ENCODE peak calls at places on chromosomes 13 and 19, in five cellular contexts. K is mucosa of descending colon, Q is SK-N-SH, H is AG04450, S is cardiac muscle cell. J is an unnamed sample. For H3K9me3, the result is how much of the 10 kb centered on the place peaks cover.

GRCh38 chr19:13026478-13026999 is 31.3 kb downstream of the NFIX start:
- DNase-seq in K (peak), Q (no peak), H (no peak), S (peak), J (no peak)

GRCh38 chr13:98370806-98371553 is 193.9 kb upstream of the RNF113B start:
- DNase-seq in K (peak), Q (no peak), H (peak), S (peak), J (no peak)

GRCh38 chr13:58531614-58532013 is 900.1 kb downstream of the PCDH17 start:
- DNase-seq in K (no peak), Q (no peak), H (no peak), S (no peak), J (no peak)

GRCh38 chr13:41428155-41428554 is 29.2 kb upstream of the RGCC start:
- DNase-seq in K (no peak), Q (peak), H (no peak), S (peak), J (no peak)

GRCh38 chr19:46416077-46416709 is 2.8 kb upstream of the CCDC8 start:
- DNase-seq in K (peak), Q (peak), H (peak), S (peak), J (peak)

GRCh38 chr19:18496167-18496979 is 25.5 kb downstream of the ELL start:
- DNase-seq in K (peak), Q (no peak), H (no peak), S (peak), J (peak)

GRCh38 chr19:38505958-38506357 is 72.5 kb downstream of the RYR1 start:
- DNase-seq in K (no peak), Q (no peak), H (no peak), S (no peak), J (no peak)

GRCh38 chr13:40190656-40191100 is 475.8 kb downstream of the FOXO1 start:
- DNase-seq in K (peak), Q (peak), H (no peak), S (peak), J (no peak)

GRCh38 chr19:12015753-12016116 is 19.7 kb downstream of the ZNF433 start:
- DNase-seq in K (no peak), Q (no peak), H (no peak), S (no peak), J (no peak)

GRCh38 chr19:13881231-13881691 is 4.3 kb downstream of the NANOS3 start:
- DNase-seq in K (no peak), Q (peak), H (no peak), S (peak), J (no peak)

GRCh38 chr13:31920301-31920818 is 111.2 kb upstream of the FRY start:
- DNase-seq in K (no peak), Q (no peak), H (no peak), S (peak), J (no peak)
- H3K9me3 ChIP-seq in K (under half), Q (under half), H (under half), S (under half), J (under half)

GRCh38 chr13:52738719-52739467 is 727 bp downstream of the CNMD start:
- DNase-seq in K (peak), Q (no peak), H (no peak), S (peak), J (peak)
- TF ChIP-seq CTCF in K (no peak), Q (no peak), H (peak), S (peak), J (peak)

DNA sequence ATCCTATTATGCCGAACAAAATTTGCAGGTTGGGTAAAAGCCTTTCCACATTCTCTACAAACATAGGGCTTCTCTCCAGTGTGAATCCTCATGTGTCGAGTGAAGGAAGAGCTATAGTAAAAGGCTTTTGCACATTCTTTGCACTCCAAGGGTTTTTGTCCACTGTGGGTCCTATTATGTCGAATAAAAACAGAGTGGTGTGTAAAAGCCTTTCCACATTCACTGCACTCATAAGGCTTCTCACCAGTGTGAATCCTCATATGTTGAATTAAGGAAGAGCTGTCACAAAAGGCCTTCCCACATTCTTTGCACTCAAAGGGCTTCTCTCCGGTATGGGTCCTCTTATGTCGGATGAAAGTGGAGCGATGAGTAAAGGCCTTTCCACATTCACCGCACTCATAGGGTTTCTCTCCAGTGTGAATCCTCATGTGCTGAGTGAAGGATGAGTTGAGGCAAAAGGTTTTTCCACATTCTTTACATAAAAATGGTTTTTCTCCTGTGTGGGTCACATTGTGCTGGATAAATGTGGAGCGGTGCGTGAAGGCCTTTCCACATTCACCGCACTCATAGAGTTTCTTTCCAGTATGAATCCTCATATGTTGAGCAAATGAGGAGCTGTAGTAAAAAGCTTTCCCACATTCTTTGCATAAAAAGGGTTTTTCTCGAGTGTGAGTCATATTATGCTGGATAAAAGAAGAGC is 13.6 kb downstream of the ZNF599 start:
- DNase-seq in K (no peak), Q (no peak), H (no peak), S (no peak), J (no peak)
- H3K9me3 ChIP-seq in K (half or more), Q (under half), H (under half), S (under half), J (under half)

GRCh38 chr13:45464141-45464686 is 525 bp upstream of the COG3 start:
- DNase-seq in K (peak), Q (no peak), H (no peak), S (no peak), J (no peak)
- TF ChIP-seq CTCF in K (no peak), Q (peak), H (no peak), S (no peak), J (peak)

DNA sequence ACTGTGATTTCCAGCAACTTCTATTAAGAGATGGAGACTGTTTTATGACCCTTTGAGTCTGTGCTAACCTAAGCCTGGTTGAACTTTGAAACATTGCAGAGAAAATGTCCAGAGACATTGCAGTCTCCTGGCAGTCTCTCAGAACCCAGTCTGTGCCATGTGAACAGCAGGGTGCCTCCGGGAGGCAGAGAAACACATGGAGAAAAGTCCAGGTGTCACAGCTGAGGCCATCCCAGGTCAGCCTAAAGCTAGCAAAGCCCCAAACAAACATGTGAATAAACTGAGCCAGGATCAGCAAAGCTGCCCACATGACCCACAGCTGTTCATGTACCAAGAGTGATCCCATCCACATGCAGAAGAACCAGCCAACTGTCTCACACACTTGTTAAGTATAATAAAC is 7.8 kb downstream of the CYP4F11 start:
- DNase-seq in K (peak), Q (no peak), H (no peak), S (no peak), J (no peak)
- H3K9me3 ChIP-seq in K (under half), Q (under half), H (under half), S (under half), J (under half)

DNA sequence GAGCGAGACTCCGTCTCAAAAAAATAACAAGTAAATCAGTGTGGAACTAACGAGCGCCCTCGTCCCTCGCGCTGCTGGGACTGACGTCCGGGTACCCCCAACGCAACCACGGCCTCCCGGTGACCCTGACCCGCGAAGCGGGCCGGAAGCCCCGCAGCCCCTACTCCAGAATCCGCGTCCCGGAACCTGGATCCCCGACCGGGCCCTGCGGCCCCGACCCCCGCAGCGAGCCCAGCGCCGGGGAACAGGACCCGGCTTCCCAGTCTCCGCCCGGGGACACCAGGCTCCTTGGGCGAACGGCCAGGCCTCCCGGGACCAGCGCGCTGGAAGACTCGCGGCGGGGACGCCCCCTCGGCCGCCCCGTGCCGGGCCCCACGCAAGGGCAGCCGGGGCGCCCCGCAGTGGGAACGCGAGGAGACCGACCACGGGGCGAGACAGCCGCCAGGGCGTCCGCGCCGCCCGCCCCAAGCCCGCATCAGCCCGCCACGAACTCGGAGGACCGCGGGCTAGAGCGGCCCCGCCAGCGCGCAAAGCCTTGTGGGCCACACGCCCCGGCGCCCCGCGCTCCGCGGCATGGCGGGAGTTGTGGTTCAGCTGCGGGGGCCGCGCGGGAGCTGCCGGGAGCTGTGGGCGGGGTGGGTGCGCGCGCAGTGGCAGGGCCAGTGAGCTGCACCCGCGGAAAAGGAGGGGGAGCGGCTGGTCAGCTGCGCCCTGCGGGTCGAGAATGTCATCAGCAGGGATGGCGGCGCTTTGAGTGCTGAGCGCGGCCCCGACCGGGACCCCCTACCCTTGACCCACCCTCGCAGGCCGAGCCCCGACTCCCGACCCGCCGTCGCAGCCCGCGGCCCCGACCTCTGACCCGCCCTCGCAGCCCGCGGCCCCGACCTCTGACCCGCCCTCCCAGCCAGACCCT is 7.5 kb upstream of the MADCAM1 start:
- DNase-seq in K (peak), Q (peak), H (peak), S (peak), J (peak)
- TF ChIP-seq CTCF in K (no peak), Q (no peak), H (no peak), S (no peak), J (no peak)

GRCh38 chr19:52415711-52416110 is 13.2 kb upstream of the ZNF534 start:
- DNase-seq in K (no peak), Q (no peak), H (no peak), S (no peak), J (no peak)
- H3K9me3 ChIP-seq in K (half or more), Q (under half), H (half or more), S (under half), J (under half)

GRCh38 chr19:36687214-36688056 is at the start of gene ZNF567:
- DNase-seq in K (peak), Q (peak), H (peak), S (peak), J (peak)
- TF ChIP-seq CTCF in K (no peak), Q (no peak), H (no peak), S (no peak), J (no peak)